ENCODE peak calls at places on chromosomes 16 and 17, in nine cellular contexts. One of them, this sample, is unnamed.

GRCh38 chr17:76714822-76715461 is 4.2 kb upstream of the MXRA7 start:
- DNase-seq in adrenal gland: peak; percentile 91
- DNase-seq in fibroblast of the aortic adventitia: peak; percentile 76
- DNase-seq in kidney epithelial cell: no peak
- DNase-seq in lung: peak; percentile 77
- DNase-seq in testis: peak; percentile 88
- DNase-seq in heart left ventricle: peak; percentile 59
- DNase-seq in spleen: peak; percentile 89
- DNase-seq in dorsolateral prefrontal cortex: peak; percentile 69
- DNase-seq in this sample: no peak

GRCh38 chr16:75053791-75054555 is 55.1 kb downstream of the ZNRF1 start:
- DNase-seq in lung: no peak
- DNase-seq in dorsolateral prefrontal cortex: peak; percentile 81
- DNase-seq in adrenal gland: peak; percentile 79
- DNase-seq in spleen: no peak
- DNase-seq in heart left ventricle: peak; percentile 81
- DNase-seq in testis: peak; percentile 64
- DNase-seq in kidney epithelial cell: no peak
- DNase-seq in fibroblast of the aortic adventitia: no peak
- DNase-seq in this sample: no peak

GRCh38 chr16:75541236-75541635 is 5.3 kb upstream of the CHST5 start:
- DNase-seq in lung: no peak
- DNase-seq in kidney epithelial cell: no peak
- DNase-seq in testis: no peak
- DNase-seq in heart left ventricle: no peak
- DNase-seq in adrenal gland: no peak
- DNase-seq in dorsolateral prefrontal cortex: no peak
- DNase-seq in fibroblast of the aortic adventitia: no peak
- DNase-seq in spleen: no peak
- DNase-seq in this sample: no peak

GRCh38 chr17:35291802-35292201 is 48.9 kb downstream of the SLFN5 start:
- DNase-seq in testis: no peak
- DNase-seq in dorsolateral prefrontal cortex: no peak
- DNase-seq in lung: no peak
- DNase-seq in fibroblast of the aortic adventitia: peak; percentile 67
- DNase-seq in kidney epithelial cell: no peak
- DNase-seq in spleen: no peak
- DNase-seq in adrenal gland: no peak
- DNase-seq in heart left ventricle: no peak
- DNase-seq in this sample: no peak

GRCh38 chr17:13420294-13421277 is 181.1 kb downstream of the HS3ST3A1 start:
- DNase-seq in kidney epithelial cell: no peak
- DNase-seq in spleen: no peak
- DNase-seq in dorsolateral prefrontal cortex: no peak
- DNase-seq in testis: no peak
- DNase-seq in fibroblast of the aortic adventitia: peak; percentile 82
- DNase-seq in heart left ventricle: no peak
- DNase-seq in lung: no peak
- DNase-seq in adrenal gland: no peak
- DNase-seq in this sample: no peak

GRCh38 chr16:66274335-66275110 is 92.0 kb upstream of the CDH5 start:
- DNase-seq in lung: no peak
- DNase-seq in kidney epithelial cell: no peak
- DNase-seq in heart left ventricle: no peak
- DNase-seq in spleen: no peak
- DNase-seq in adrenal gland: no peak
- DNase-seq in testis: no peak
- DNase-seq in fibroblast of the aortic adventitia: peak; percentile 55
- DNase-seq in dorsolateral prefrontal cortex: no peak
- DNase-seq in this sample: no peak

GRCh38 chr16:9072806-9073341 is 18.6 kb upstream of the HAPSTR1 start:
- DNase-seq in kidney epithelial cell: no peak
- DNase-seq in heart left ventricle: no peak
- DNase-seq in testis: no peak
- DNase-seq in spleen: no peak
- DNase-seq in dorsolateral prefrontal cortex: no peak
- DNase-seq in adrenal gland: no peak
- DNase-seq in lung: no peak
- DNase-seq in fibroblast of the aortic adventitia: peak; percentile 93
- DNase-seq in this sample: no peak

GRCh38 chr16:75572859-75573542 is 6.8 kb downstream of the GABARAPL2 start:
- DNase-seq in adrenal gland: no peak
- DNase-seq in heart left ventricle: no peak
- DNase-seq in testis: no peak
- DNase-seq in lung: no peak
- DNase-seq in fibroblast of the aortic adventitia: no peak
- DNase-seq in spleen: no peak
- DNase-seq in dorsolateral prefrontal cortex: no peak
- DNase-seq in kidney epithelial cell: no peak
- DNase-seq in this sample: no peak

GRCh38 chr16:15861996-15862395 is 5.2 kb upstream of the MYH11 start:
- DNase-seq in testis: no peak
- DNase-seq in kidney epithelial cell: no peak
- DNase-seq in heart left ventricle: no peak
- DNase-seq in fibroblast of the aortic adventitia: no peak
- DNase-seq in adrenal gland: no peak
- DNase-seq in dorsolateral prefrontal cortex: no peak
- DNase-seq in lung: no peak
- DNase-seq in spleen: no peak
- DNase-seq in this sample: no peak

GRCh38 chr16:15864939-15865338 is 8.1 kb upstream of the MYH11 start:
- DNase-seq in adrenal gland: no peak
- DNase-seq in kidney epithelial cell: no peak
- DNase-seq in heart left ventricle: no peak
- DNase-seq in fibroblast of the aortic adventitia: no peak
- DNase-seq in spleen: no peak
- DNase-seq in testis: no peak
- DNase-seq in lung: no peak
- DNase-seq in dorsolateral prefrontal cortex: no peak
- DNase-seq in this sample: no peak

GRCh38 chr16:15866451-15866850 is 9.6 kb upstream of the MYH11 start:
- DNase-seq in spleen: no peak
- DNase-seq in dorsolateral prefrontal cortex: no peak
- DNase-seq in lung: no peak
- DNase-seq in heart left ventricle: no peak
- DNase-seq in kidney epithelial cell: no peak
- DNase-seq in adrenal gland: no peak
- DNase-seq in fibroblast of the aortic adventitia: peak; percentile 24
- DNase-seq in testis: no peak
- DNase-seq in this sample: no peak

GRCh38 chr16:15865742-15866141 is 8.9 kb upstream of the MYH11 start:
- DNase-seq in fibroblast of the aortic adventitia: peak; percentile 77
- DNase-seq in testis: no peak
- DNase-seq in heart left ventricle: no peak
- DNase-seq in adrenal gland: no peak
- DNase-seq in spleen: no peak
- DNase-seq in lung: no peak
- DNase-seq in kidney epithelial cell: no peak
- DNase-seq in dorsolateral prefrontal cortex: no peak
- DNase-seq in this sample: no peak
- H3K4me3 ChIP-seq in fibroblast of the aortic adventitia: no peak overlapping the region
- H3K4me3 ChIP-seq in testis: no peak overlapping the region
- H3K4me3 ChIP-seq in heart left ventricle: no peak overlapping the region
- H3K4me3 ChIP-seq in adrenal gland: no peak overlapping the region
- H3K4me3 ChIP-seq in spleen: no peak overlapping the region
- H3K4me3 ChIP-seq in lung: no peak overlapping the region
- H3K4me3 ChIP-seq in kidney epithelial cell: no peak overlapping the region
- H3K4me3 ChIP-seq in dorsolateral prefrontal cortex: no peak overlapping the region
- H3K4me3 ChIP-seq in this sample: no peak overlapping the region

GRCh38 chr16:2206780-2207433 is 1.7 kb downstream of the MLST8 start:
- DNase-seq in spleen: no peak
- DNase-seq in fibroblast of the aortic adventitia: no peak
- DNase-seq in dorsolateral prefrontal cortex: no peak
- DNase-seq in heart left ventricle: no peak
- DNase-seq in testis: no peak
- DNase-seq in adrenal gland: no peak
- DNase-seq in lung: no peak
- DNase-seq in kidney epithelial cell: no peak
- DNase-seq in this sample: no peak

GRCh38 chr16:2205104-2205966 is at the start of gene MLST8:
- DNase-seq in dorsolateral prefrontal cortex: peak; percentile 80
- DNase-seq in testis: peak; percentile 90
- DNase-seq in lung: peak; percentile 83
- DNase-seq in fibroblast of the aortic adventitia: peak; percentile 87
- DNase-seq in adrenal gland: peak; percentile 86
- DNase-seq in heart left ventricle: peak; percentile 85
- DNase-seq in spleen: peak; percentile 97
- DNase-seq in kidney epithelial cell: no peak
- DNase-seq in this sample: peak; percentile 49

GRCh38 chr16:2207872-2208271 is 2.6 kb downstream of the MLST8 start:
- DNase-seq in dorsolateral prefrontal cortex: no peak
- DNase-seq in fibroblast of the aortic adventitia: no peak
- DNase-seq in kidney epithelial cell: no peak
- DNase-seq in lung: no peak
- DNase-seq in heart left ventricle: no peak
- DNase-seq in spleen: no peak
- DNase-seq in testis: no peak
- DNase-seq in adrenal gland: no peak
- DNase-seq in this sample: no peak

GRCh38 chr16:2205967-2206313 is 686 bp downstream of the MLST8 start:
- DNase-seq in dorsolateral prefrontal cortex: no peak
- DNase-seq in testis: no peak
- DNase-seq in spleen: peak; percentile 91
- DNase-seq in lung: no peak
- DNase-seq in kidney epithelial cell: no peak
- DNase-seq in fibroblast of the aortic adventitia: no peak
- DNase-seq in adrenal gland: peak; percentile 64
- DNase-seq in heart left ventricle: no peak
- DNase-seq in this sample: no peak

DNA sequence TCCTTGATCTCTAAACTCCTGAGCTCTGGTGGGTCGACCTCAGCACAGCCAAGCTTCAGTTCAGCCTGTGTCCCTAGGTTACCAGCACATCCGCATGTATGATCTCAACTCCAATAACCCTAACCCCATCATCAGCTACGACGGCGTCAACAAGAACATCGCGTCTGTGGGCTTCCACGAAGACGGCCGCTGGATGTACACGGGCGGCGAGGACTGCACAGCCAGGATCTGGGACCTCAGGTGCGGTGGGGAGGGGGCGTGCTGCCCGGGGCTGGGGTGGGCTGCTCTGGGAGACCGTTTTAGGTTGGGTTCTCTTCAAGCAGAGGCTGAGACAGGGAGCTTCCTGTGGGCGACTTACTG is 1.1 kb downstream of the MLST8 start:
- DNase-seq in heart left ventricle: no peak
- DNase-seq in fibroblast of the aortic adventitia: no peak
- DNase-seq in dorsolateral prefrontal cortex: no peak
- DNase-seq in adrenal gland: no peak
- DNase-seq in lung: no peak
- DNase-seq in kidney epithelial cell: no peak
- DNase-seq in spleen: no peak
- DNase-seq in testis: no peak
- DNase-seq in this sample: no peak
- H3K4me3 ChIP-seq in heart left ventricle: no peak overlapping the region
- H3K4me3 ChIP-seq in fibroblast of the aortic adventitia: peak overlapping the region; percentile 93
- H3K4me3 ChIP-seq in dorsolateral prefrontal cortex: peak overlapping the region; percentile 90
- H3K4me3 ChIP-seq in adrenal gland: peak overlapping the region; percentile 85
- H3K4me3 ChIP-seq in lung: peak overlapping the region; percentile 93
- H3K4me3 ChIP-seq in kidney epithelial cell: peak overlapping the region; percentile 83
- H3K4me3 ChIP-seq in spleen: peak overlapping the region; percentile 61
- H3K4me3 ChIP-seq in testis: no peak overlapping the region
- H3K4me3 ChIP-seq in this sample: peak overlapping the region; percentile 84

GRCh38 chr16:69132424-69133252 is at the start of the genes CHTF8 and UTP4:
- DNase-seq in kidney epithelial cell: peak; percentile 29
- DNase-seq in testis: peak; percentile 92
- DNase-seq in fibroblast of the aortic adventitia: peak; percentile 67
- DNase-seq in heart left ventricle: peak; percentile 88
- DNase-seq in adrenal gland: peak; percentile 85
- DNase-seq in lung: peak; percentile 87
- DNase-seq in dorsolateral prefrontal cortex: peak; percentile 69
- DNase-seq in spleen: peak; percentile 97
- DNase-seq in this sample: no peak

GRCh38 chr16:69127966-69128510 is 4.3 kb downstream of the CHTF8 start:
- DNase-seq in dorsolateral prefrontal cortex: no peak
- DNase-seq in fibroblast of the aortic adventitia: no peak
- DNase-seq in heart left ventricle: no peak
- DNase-seq in lung: no peak
- DNase-seq in spleen: no peak
- DNase-seq in adrenal gland: peak; percentile 43
- DNase-seq in kidney epithelial cell: no peak
- DNase-seq in testis: no peak
- DNase-seq in this sample: no peak

GRCh38 chr16:69131167-69131748 is 1.1 kb downstream of the CHTF8 start:
- DNase-seq in heart left ventricle: no peak
- DNase-seq in spleen: peak; percentile 65
- DNase-seq in kidney epithelial cell: no peak
- DNase-seq in dorsolateral prefrontal cortex: no peak
- DNase-seq in adrenal gland: no peak
- DNase-seq in testis: peak; percentile 60
- DNase-seq in fibroblast of the aortic adventitia: no peak
- DNase-seq in lung: no peak
- DNase-seq in this sample: no peak

GRCh38 chr16:69131749-69132423 is 502 bp downstream of the CHTF8 start:
- DNase-seq in adrenal gland: peak; percentile 77
- DNase-seq in spleen: no peak
- DNase-seq in dorsolateral prefrontal cortex: no peak
- DNase-seq in fibroblast of the aortic adventitia: peak; percentile 77
- DNase-seq in heart left ventricle: peak; percentile 89
- DNase-seq in lung: peak; percentile 80
- DNase-seq in kidney epithelial cell: no peak
- DNase-seq in testis: peak; percentile 86
- DNase-seq in this sample: no peak

DNA sequence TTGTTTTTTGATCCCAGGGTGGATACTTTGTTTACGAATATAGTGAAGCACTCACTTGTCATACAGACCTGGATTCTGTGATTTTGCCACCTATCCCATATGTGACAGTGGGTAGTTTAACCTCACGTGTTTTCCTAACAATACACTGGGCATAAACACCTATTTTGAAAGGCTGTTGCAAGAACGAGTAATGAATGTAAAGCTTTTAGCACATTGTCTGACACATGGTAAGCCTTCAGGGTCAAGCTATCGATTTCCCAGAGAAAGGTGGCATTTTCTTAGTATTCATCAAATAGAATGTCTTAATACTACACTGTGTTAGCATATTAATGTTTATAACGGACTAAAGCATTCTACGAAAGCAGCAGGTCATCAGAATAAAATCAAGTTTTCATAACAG is 1.9 kb downstream of the CHTF8 start:
- DNase-seq in lung: no peak
- DNase-seq in heart left ventricle: no peak
- DNase-seq in kidney epithelial cell: no peak
- DNase-seq in testis: no peak
- DNase-seq in spleen: no peak
- DNase-seq in adrenal gland: no peak
- DNase-seq in fibroblast of the aortic adventitia: no peak
- DNase-seq in dorsolateral prefrontal cortex: no peak
- DNase-seq in this sample: no peak
- H3K4me3 ChIP-seq in lung: no peak overlapping the region
- H3K4me3 ChIP-seq in heart left ventricle: no peak overlapping the region
- H3K4me3 ChIP-seq in kidney epithelial cell: no peak overlapping the region
- H3K4me3 ChIP-seq in testis: no peak overlapping the region
- H3K4me3 ChIP-seq in spleen: no peak overlapping the region
- H3K4me3 ChIP-seq in adrenal gland: no peak overlapping the region
- H3K4me3 ChIP-seq in fibroblast of the aortic adventitia: peak overlapping the region; percentile 96
- H3K4me3 ChIP-seq in dorsolateral prefrontal cortex: no peak overlapping the region
- H3K4me3 ChIP-seq in this sample: peak overlapping the region; percentile 99

GRCh38 chr17:2777242-2777867 is 18.9 kb upstream of the RAP1GAP2 start:
- DNase-seq in dorsolateral prefrontal cortex: no peak
- DNase-seq in lung: no peak
- DNase-seq in adrenal gland: no peak
- DNase-seq in fibroblast of the aortic adventitia: no peak
- DNase-seq in heart left ventricle: no peak
- DNase-seq in spleen: no peak
- DNase-seq in kidney epithelial cell: no peak
- DNase-seq in testis: no peak
- DNase-seq in this sample: no peak

GRCh38 chr17:2778489-2778888 is 17.7 kb upstream of the RAP1GAP2 start:
- DNase-seq in testis: no peak
- DNase-seq in lung: no peak
- DNase-seq in spleen: no peak
- DNase-seq in heart left ventricle: no peak
- DNase-seq in kidney epithelial cell: no peak
- DNase-seq in fibroblast of the aortic adventitia: no peak
- DNase-seq in dorsolateral prefrontal cortex: no peak
- DNase-seq in adrenal gland: no peak
- DNase-seq in this sample: no peak

GRCh38 chr17:2779545-2779944 is 16.7 kb upstream of the RAP1GAP2 start:
- DNase-seq in dorsolateral prefrontal cortex: no peak
- DNase-seq in adrenal gland: no peak
- DNase-seq in spleen: no peak
- DNase-seq in testis: no peak
- DNase-seq in heart left ventricle: no peak
- DNase-seq in fibroblast of the aortic adventitia: no peak
- DNase-seq in kidney epithelial cell: no peak
- DNase-seq in lung: no peak
- DNase-seq in this sample: no peak

GRCh38 chr17:2780256-2780655 is 16.0 kb upstream of the RAP1GAP2 start:
- DNase-seq in lung: no peak
- DNase-seq in adrenal gland: no peak
- DNase-seq in spleen: no peak
- DNase-seq in kidney epithelial cell: no peak
- DNase-seq in testis: no peak
- DNase-seq in heart left ventricle: no peak
- DNase-seq in dorsolateral prefrontal cortex: no peak
- DNase-seq in fibroblast of the aortic adventitia: no peak
- DNase-seq in this sample: no peak

GRCh38 chr17:2776589-2777241 is 19.5 kb upstream of the RAP1GAP2 start:
- DNase-seq in lung: no peak
- DNase-seq in fibroblast of the aortic adventitia: no peak
- DNase-seq in adrenal gland: no peak
- DNase-seq in testis: peak; percentile 30
- DNase-seq in dorsolateral prefrontal cortex: no peak
- DNase-seq in heart left ventricle: no peak
- DNase-seq in spleen: no peak
- DNase-seq in kidney epithelial cell: no peak
- DNase-seq in this sample: no peak
- H3K4me3 ChIP-seq in lung: no peak overlapping the region
- H3K4me3 ChIP-seq in fibroblast of the aortic adventitia: no peak overlapping the region
- H3K4me3 ChIP-seq in adrenal gland: no peak overlapping the region
- H3K4me3 ChIP-seq in testis: peak overlapping the region; percentile 18
- H3K4me3 ChIP-seq in dorsolateral prefrontal cortex: peak overlapping the region; percentile 59
- H3K4me3 ChIP-seq in heart left ventricle: no peak overlapping the region
- H3K4me3 ChIP-seq in spleen: no peak overlapping the region
- H3K4me3 ChIP-seq in kidney epithelial cell: peak overlapping the region; percentile 24
- H3K4me3 ChIP-seq in this sample: no peak overlapping the region

This sample was measured in HFF-Myc.